ENCODE peak calls at places on chromosomes 16 and 17, in seven cellular contexts. One of them, this sample, is unnamed.

GRCh38 chr16:30382398-30383015 is at the start of gene SEPTIN1:
- DNase-seq in GM23338: no peak
- DNase-seq in stomach: no peak
- DNase-seq in LNCaP clone FGC: no peak
- DNase-seq in CD8-positive, alpha-beta T cell: peak
- DNase-seq in cardiac fibroblast: no peak
- DNase-seq in fibroblast of lung: no peak
- DNase-seq in this sample: no peak

GRCh38 chr17:34519286-34519685 is 60.1 kb upstream of the TMEM132E start:
- DNase-seq in stomach: no peak
- DNase-seq in GM23338: peak
- DNase-seq in LNCaP clone FGC: no peak
- DNase-seq in cardiac fibroblast: no peak
- DNase-seq in fibroblast of lung: no peak
- DNase-seq in CD8-positive, alpha-beta T cell: no peak
- DNase-seq in this sample: no peak

GRCh38 chr17:65787503-65787902 is 226.1 kb upstream of the AXIN2 start:
- DNase-seq in cardiac fibroblast: no peak
- DNase-seq in CD8-positive, alpha-beta T cell: no peak
- DNase-seq in GM23338: no peak
- DNase-seq in LNCaP clone FGC: no peak
- DNase-seq in fibroblast of lung: no peak
- DNase-seq in stomach: no peak
- DNase-seq in this sample: no peak

GRCh38 chr17:42120161-42121065 is 754 bp downstream of the KAT2A start:
- DNase-seq in GM23338: peak
- DNase-seq in cardiac fibroblast: no peak
- DNase-seq in LNCaP clone FGC: no peak
- DNase-seq in stomach: no peak
- DNase-seq in CD8-positive, alpha-beta T cell: no peak
- DNase-seq in fibroblast of lung: no peak
- DNase-seq in this sample: no peak

GRCh38 chr16:15827299-15827698 is 29.5 kb downstream of the MYH11 start:
- DNase-seq in fibroblast of lung: no peak
- DNase-seq in LNCaP clone FGC: no peak
- DNase-seq in GM23338: no peak
- DNase-seq in cardiac fibroblast: no peak
- DNase-seq in CD8-positive, alpha-beta T cell: no peak
- DNase-seq in stomach: no peak
- DNase-seq in this sample: no peak

GRCh38 chr16:49527621-49528020 is 154.0 kb downstream of the C16orf78 start:
- DNase-seq in fibroblast of lung: no peak
- DNase-seq in CD8-positive, alpha-beta T cell: no peak
- DNase-seq in LNCaP clone FGC: no peak
- DNase-seq in stomach: no peak
- DNase-seq in cardiac fibroblast: peak
- DNase-seq in GM23338: no peak
- DNase-seq in this sample: no peak

GRCh38 chr17:8109669-8110455 is 8.5 kb downstream of the ALOXE3 start:
- DNase-seq in GM23338: peak
- DNase-seq in cardiac fibroblast: peak
- DNase-seq in CD8-positive, alpha-beta T cell: peak
- DNase-seq in LNCaP clone FGC: no peak
- DNase-seq in fibroblast of lung: peak
- DNase-seq in stomach: peak
- DNase-seq in this sample: no peak

GRCh38 chr17:55005520-55005919 is 37.0 kb downstream of the STXBP4 start:
- DNase-seq in CD8-positive, alpha-beta T cell: no peak
- DNase-seq in fibroblast of lung: peak
- DNase-seq in stomach: no peak
- DNase-seq in cardiac fibroblast: peak
- DNase-seq in LNCaP clone FGC: peak
- DNase-seq in GM23338: peak
- DNase-seq in this sample: no peak

GRCh38 chr17:71409712-71410111 is 711.1 kb upstream of the SOX9 start:
- DNase-seq in cardiac fibroblast: peak
- DNase-seq in CD8-positive, alpha-beta T cell: no peak
- DNase-seq in GM23338: no peak
- DNase-seq in stomach: no peak
- DNase-seq in fibroblast of lung: peak
- DNase-seq in LNCaP clone FGC: no peak
- DNase-seq in this sample: peak

GRCh38 chr17:58402047-58402446 is 15.3 kb downstream of the RNF43 start:
- DNase-seq in CD8-positive, alpha-beta T cell: no peak
- DNase-seq in LNCaP clone FGC: no peak
- DNase-seq in cardiac fibroblast: peak
- DNase-seq in stomach: no peak
- DNase-seq in fibroblast of lung: peak
- DNase-seq in GM23338: no peak
- DNase-seq in this sample: no peak

GRCh38 chr17:64497565-64498035 is 746 bp upstream of the POLG2 start:
- DNase-seq in CD8-positive, alpha-beta T cell: no peak
- DNase-seq in fibroblast of lung: no peak
- DNase-seq in cardiac fibroblast: no peak
- DNase-seq in stomach: no peak
- DNase-seq in GM23338: no peak
- DNase-seq in LNCaP clone FGC: no peak
- DNase-seq in this sample: no peak
- TF ChIP-seq CTCF in CD8-positive, alpha-beta T cell: peak
- TF ChIP-seq CTCF in fibroblast of lung: no peak
- TF ChIP-seq CTCF in cardiac fibroblast: no peak
- TF ChIP-seq CTCF in stomach: no peak
- TF ChIP-seq CTCF in GM23338: no peak
- TF ChIP-seq CTCF in LNCaP clone FGC: no peak
- TF ChIP-seq CTCF in this sample: no peak

GRCh38 chr17:52106638-52107261 is 51.8 kb downstream of the CA10 start:
- DNase-seq in GM23338: peak
- DNase-seq in stomach: peak
- DNase-seq in LNCaP clone FGC: no peak
- DNase-seq in cardiac fibroblast: peak
- DNase-seq in CD8-positive, alpha-beta T cell: peak
- DNase-seq in fibroblast of lung: peak
- DNase-seq in this sample: no peak
- TF ChIP-seq CTCF in GM23338: peak
- TF ChIP-seq CTCF in stomach: peak
- TF ChIP-seq CTCF in LNCaP clone FGC: peak
- TF ChIP-seq CTCF in cardiac fibroblast: peak
- TF ChIP-seq CTCF in CD8-positive, alpha-beta T cell: peak
- TF ChIP-seq CTCF in fibroblast of lung: peak
- TF ChIP-seq CTCF in this sample: peak

GRCh38 chr17:22217135-22217534 is 524.8 kb downstream of the KCNJ18 start:
- DNase-seq in fibroblast of lung: no peak
- DNase-seq in LNCaP clone FGC: no peak
- DNase-seq in CD8-positive, alpha-beta T cell: no peak
- DNase-seq in stomach: no peak
- DNase-seq in GM23338: peak
- DNase-seq in cardiac fibroblast: no peak
- DNase-seq in this sample: no peak
- TF ChIP-seq CTCF in fibroblast of lung: no peak
- TF ChIP-seq CTCF in LNCaP clone FGC: no peak
- TF ChIP-seq CTCF in CD8-positive, alpha-beta T cell: no peak
- TF ChIP-seq CTCF in stomach: no peak
- TF ChIP-seq CTCF in GM23338: peak
- TF ChIP-seq CTCF in cardiac fibroblast: no peak
- TF ChIP-seq CTCF in this sample: no peak

DNA sequence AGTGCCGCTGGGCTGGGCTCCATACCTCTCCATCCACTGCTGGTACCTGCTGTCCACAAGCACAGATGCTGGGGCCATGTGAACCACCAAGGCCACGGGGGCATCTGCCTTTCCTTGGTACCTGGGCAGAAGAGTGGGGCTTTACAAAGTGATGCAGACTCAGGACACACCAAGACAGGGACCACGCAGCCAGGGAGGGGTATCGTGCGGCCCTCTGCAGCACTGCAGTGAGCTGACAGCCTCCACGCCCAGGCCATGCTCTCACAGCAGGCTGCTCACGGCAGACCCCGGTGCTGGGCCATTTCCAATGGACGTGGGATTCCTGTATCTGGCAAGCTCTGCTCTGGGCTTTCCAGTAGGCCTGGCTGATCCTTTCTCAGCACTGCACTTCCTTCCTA is 14.4 kb downstream of the ELAC2 start:
- DNase-seq in fibroblast of lung: no peak
- DNase-seq in stomach: no peak
- DNase-seq in cardiac fibroblast: no peak
- DNase-seq in CD8-positive, alpha-beta T cell: no peak
- DNase-seq in LNCaP clone FGC: no peak
- DNase-seq in GM23338: no peak
- DNase-seq in this sample: no peak
- TF ChIP-seq CTCF in fibroblast of lung: no peak
- TF ChIP-seq CTCF in stomach: peak
- TF ChIP-seq CTCF in cardiac fibroblast: no peak
- TF ChIP-seq CTCF in CD8-positive, alpha-beta T cell: no peak
- TF ChIP-seq CTCF in LNCaP clone FGC: no peak
- TF ChIP-seq CTCF in GM23338: no peak
- TF ChIP-seq CTCF in this sample: no peak